ENCODE peak calls at places on chromosomes 12 and 14, in eight cellular contexts. U, W, Z, M, A, S, P and G are unnamed samples.

GRCh38 chr14:24332094-24332983 is 2.5 kb downstream of the ADCY4 start:
- DNase-seq in M (peak), S (no peak), W (peak), Z (no peak), A (peak), U (peak), P (peak), G (peak)

GRCh38 chr14:89432226-89432625 is 15.2 kb upstream of the FOXN3 start:
- DNase-seq in Z (no peak), S (no peak), W (no peak), U (no peak), P (no peak), M (no peak), A (no peak), G (no peak)

GRCh38 chr12:55703976-55704761 is 3.5 kb downstream of the ITGA7 start:
- DNase-seq in P (no peak), Z (no peak), W (no peak), S (no peak), A (peak), U (no peak), M (no peak), G (no peak)

GRCh38 chr14:66359500-66359899 is 126.7 kb upstream of the CCDC196 start:
- DNase-seq in S (no peak), Z (no peak), W (peak), P (peak), A (peak), U (peak), M (peak), G (no peak)

GRCh38 chr14:56659361-56659760 is 79.8 kb downstream of the TMEM260 start:
- DNase-seq in M (no peak), P (no peak), A (no peak), U (no peak), S (no peak), W (no peak), Z (no peak), G (no peak)

GRCh38 chr12:105418821-105419291 is 88.4 kb downstream of the C12orf75 start:
- DNase-seq in A (no peak), M (no peak), S (no peak), P (no peak), W (no peak), U (no peak), Z (peak), G (no peak)

GRCh38 chr12:27463826-27464554 is 17.5 kb downstream of the SMCO2 start:
- DNase-seq in W (no peak), A (no peak), M (no peak), S (no peak), U (no peak), P (peak), Z (no peak), G (peak)

GRCh38 chr14:96746101-96746500 is 51.1 kb upstream of the VRK1 start:
- DNase-seq in P (no peak), Z (no peak), A (no peak), W (no peak), S (no peak), M (no peak), U (no peak), G (no peak)

GRCh38 chr14:92277031-92277430 is 45.9 kb upstream of the SLC24A4 start:
- DNase-seq in U (no peak), M (no peak), Z (no peak), P (no peak), W (no peak), A (no peak), S (no peak), G (no peak)

GRCh38 chr12:52870361-52871290 is 21.8 kb upstream of the KRT78 start:
- DNase-seq in A (peak), P (peak), Z (no peak), U (peak), M (peak), W (peak), S (no peak), G (peak)

GRCh38 chr12:123427036-123427769 is 9.3 kb downstream of the RILPL2 start:
- DNase-seq in W (no peak), M (peak), P (no peak), U (no peak), S (no peak), A (no peak), Z (no peak), G (no peak)

GRCh38 chr14:91681893-91682563 is 49.9 kb downstream of the CATSPERB start:
- DNase-seq in A (no peak), P (peak), W (no peak), S (no peak), U (no peak), Z (no peak), M (no peak), G (no peak)

GRCh38 chr12:45439039-45439438 is 223.1 kb downstream of the ANO6 start:
- DNase-seq in Z (no peak), M (no peak), S (no peak), W (no peak), A (peak), U (no peak), P (no peak), G (no peak)

GRCh38 chr14:24282736-24283135 is 11.3 kb upstream of the RABGGTA start:
- DNase-seq in M (no peak), A (no peak), W (no peak), P (no peak), S (no peak), U (no peak), Z (no peak), G (no peak)

GRCh38 chr12:120639771-120640721 is at the start of gene CABP1:
- DNase-seq in A (no peak), Z (no peak), W (peak), P (peak), U (peak), S (peak), M (peak), G (no peak)

GRCh38 chr14:100348253-100348729 is 25.2 kb downstream of the SLC25A47 start:
- DNase-seq in S (no peak), A (no peak), W (no peak), U (no peak), P (no peak), Z (no peak), M (no peak), G (no peak)

GRCh38 chr12:46386360-46386867 is 13.8 kb upstream of the SLC38A2 start:
- DNase-seq in A (peak), W (no peak), M (no peak), U (no peak), Z (peak), P (no peak), S (no peak), G (no peak)

GRCh38 chr14:95500201-95500681 is 16.2 kb downstream of the SYNE3 start:
- DNase-seq in P (no peak), Z (no peak), U (no peak), S (peak), W (no peak), M (no peak), A (no peak), G (no peak)

GRCh38 chr12:114903394-114903748 is 219.4 kb upstream of the TBX3 start:
- DNase-seq in U (no peak), A (no peak), W (no peak), Z (no peak), M (no peak), S (no peak), P (no peak), G (no peak)

GRCh38 chr12:114982760-114983159 is 298.8 kb upstream of the TBX3 start:
- DNase-seq in M (no peak), P (no peak), W (peak), U (no peak), Z (no peak), A (peak), S (no peak), G (no peak)